ENCODE peak calls at places on chromosomes 6 and 20, in eight cellular contexts. N is brain microvascular endothelial cell, J is epithelial cell of esophagus, U is AG04450, R is endothelial cell, S is AG10803, V is Panc1, I is GM13976. Q is an unnamed sample.

GRCh38 chr20:2156224-2156623 is 54.6 kb downstream of the STK35 start:
- DNase-seq in N (no peak), J (no peak), I (no peak), S (no peak), R (no peak), V (no peak), U (no peak), Q (no peak)

GRCh38 chr6:41347349-41348050 is 12.1 kb downstream of the NCR2 start:
- DNase-seq in J (peak; percentile 16), U (no peak), S (no peak), R (no peak), N (no peak), V (no peak), I (no peak), Q (no peak)

GRCh38 chr6:42007753-42008528 is 42.4 kb upstream of the TAF8 start:
- DNase-seq in U (no peak), V (no peak), I (no peak), S (no peak), J (no peak), N (no peak), R (no peak), Q (no peak)

GRCh38 chr6:28207244-28208179 is 17.6 kb upstream of the ZSCAN9 start:
- DNase-seq in R (peak; percentile 65), S (peak; percentile 8), I (peak; percentile 69), J (peak; percentile 54), V (no peak), U (no peak), N (peak; percentile 32), Q (no peak)

GRCh38 chr6:70299456-70299855 is 3.4 kb downstream of the COL9A1 start:
- DNase-seq in N (peak; percentile 38), J (peak; percentile 35), R (peak; percentile 28), S (no peak), U (no peak), I (no peak), V (no peak), Q (no peak)

GRCh38 chr6:105319331-105319730 is 83.6 kb downstream of the PREP start:
- DNase-seq in U (no peak), N (no peak), V (no peak), S (peak; percentile 54), I (no peak), R (no peak), J (peak; percentile 51), Q (peak; percentile 39)

GRCh38 chr6:138814179-138814834 is 18.4 kb downstream of the ECT2L start:
- DNase-seq in U (no peak), I (no peak), R (no peak), V (no peak), J (peak; percentile 30), N (no peak), S (no peak), Q (no peak)

GRCh38 chr20:7146552-7147219 is 379.2 kb downstream of the BMP2 start:
- DNase-seq in R (no peak), U (no peak), I (no peak), S (no peak), N (no peak), J (no peak), V (no peak), Q (no peak)

GRCh38 chr20:13554076-13554475 is 84.7 kb downstream of the TASP1 start:
- DNase-seq in N (no peak), R (no peak), V (no peak), S (peak; percentile 40), J (no peak), I (no peak), U (no peak), Q (no peak)

GRCh38 chr20:20205141-20205861 is 153.0 kb downstream of the CFAP61 start:
- DNase-seq in U (no peak), V (no peak), N (no peak), I (no peak), J (no peak), S (no peak), R (no peak), Q (no peak)

GRCh38 chr6:26457407-26457795 is 354 bp upstream of the BTN2A1 start:
- DNase-seq in J (no peak), R (peak; percentile 31), U (no peak), I (no peak), N (no peak), V (no peak), S (no peak), Q (no peak)

GRCh38 chr6:10584607-10585006 is 63.5 kb downstream of the GCNT2 start:
- DNase-seq in R (no peak), N (no peak), V (no peak), I (no peak), J (no peak), S (no peak), U (no peak), Q (no peak)

GRCh38 chr20:50744143-50744792 is 12.9 kb downstream of the PARD6B start:
- DNase-seq in I (no peak), R (no peak), V (no peak), U (peak; percentile 74), S (peak; percentile 83), N (peak; percentile 84), J (peak; percentile 90), Q (peak; percentile 85)

GRCh38 chr6:100730001-100730400 is 151.1 kb downstream of the ASCC3 start:
- DNase-seq in N (no peak), U (no peak), I (no peak), R (no peak), J (no peak), V (no peak), S (no peak), Q (no peak)

GRCh38 chr6:29737707-29738630 is 14.7 kb downstream of the HLA-F start:
- DNase-seq in I (peak; percentile 64), R (peak; percentile 66), V (peak; percentile 62), U (peak; percentile 15), J (peak; percentile 86), N (peak; percentile 61), S (peak; percentile 72), Q (peak; percentile 77)

GRCh38 chr6:99348823-99349619 is 453 bp downstream of the FAXC start:
- DNase-seq in S (no peak), R (peak; percentile 14), U (no peak), V (no peak), N (no peak), J (no peak), I (peak; percentile 33), Q (no peak)

GRCh38 chr6:16804007-16804303 is 42.7 kb upstream of the ATXN1 start:
- DNase-seq in R (no peak), N (no peak), S (no peak), J (no peak), V (no peak), I (no peak), U (no peak), Q (no peak)

GRCh38 chr6:36110863-36111262 is 19.4 kb upstream of the MAPK13 start:
- DNase-seq in S (no peak), V (no peak), R (no peak), U (no peak), I (no peak), J (no peak), N (no peak), Q (no peak)

GRCh38 chr6:73455865-73456629 is 4.0 kb upstream of the CGAS start:
- DNase-seq in J (peak; percentile 88), U (no peak), V (no peak), N (no peak), S (no peak), I (no peak), R (no peak), Q (no peak)

GRCh38 chr6:85015396-85015990 is 251.1 kb upstream of the TBX18 start:
- DNase-seq in N (peak; percentile 78), R (peak; percentile 80), S (peak; percentile 27), J (peak; percentile 59), V (peak; percentile 4), U (peak; percentile 4), I (no peak), Q (peak; percentile 24)

GRCh38 chr6:130365166-130366010 is 429 bp upstream of the TMEM200A start:
- DNase-seq in S (peak; percentile 63), N (peak; percentile 74), J (peak; percentile 23), I (peak; percentile 79), U (peak; percentile 48), R (peak; percentile 91), V (no peak), Q (peak; percentile 39)

GRCh38 chr20:2470051-2470431 is 548 bp downstream of the SNRPB start:
- DNase-seq in V (no peak), N (peak; percentile 19), I (peak; percentile 77), U (no peak), S (peak; percentile 54), J (peak; percentile 68), R (peak; percentile 47), Q (peak; percentile 40)

GRCh38 chr6:158568549-158568948 is 8.7 kb downstream of the TMEM181 start:
- DNase-seq in V (no peak), J (no peak), I (no peak), N (no peak), S (no peak), R (no peak), U (no peak), Q (no peak)

DNA sequence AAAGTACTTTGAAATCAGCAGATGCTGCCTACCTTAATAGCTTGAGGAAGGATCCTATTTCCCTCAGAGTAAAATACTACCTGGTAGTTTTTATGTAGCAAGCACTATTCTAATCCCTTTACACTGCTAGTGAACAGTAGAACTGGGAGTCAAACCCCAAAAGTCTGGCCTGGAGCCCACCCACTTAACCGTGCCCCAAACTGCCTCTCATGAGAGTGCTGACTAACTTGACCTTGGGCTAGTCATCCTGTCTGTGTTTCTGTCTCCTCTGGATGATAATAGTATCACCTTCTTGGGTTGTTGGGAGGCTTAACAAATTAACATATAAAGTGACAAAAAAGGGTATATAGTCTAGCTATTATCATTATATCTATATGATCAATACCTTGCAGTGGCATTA is 140.5 kb downstream of the RCAN2 start:
- DNase-seq in I (no peak), R (no peak), S (no peak), N (no peak), U (no peak), J (no peak), V (no peak), Q (no peak)
- TF ChIP-seq CTCF in I (no peak), R (no peak), S (no peak), N (no peak), U (no peak), J (no peak), V (no peak), Q (no peak)

DNA sequence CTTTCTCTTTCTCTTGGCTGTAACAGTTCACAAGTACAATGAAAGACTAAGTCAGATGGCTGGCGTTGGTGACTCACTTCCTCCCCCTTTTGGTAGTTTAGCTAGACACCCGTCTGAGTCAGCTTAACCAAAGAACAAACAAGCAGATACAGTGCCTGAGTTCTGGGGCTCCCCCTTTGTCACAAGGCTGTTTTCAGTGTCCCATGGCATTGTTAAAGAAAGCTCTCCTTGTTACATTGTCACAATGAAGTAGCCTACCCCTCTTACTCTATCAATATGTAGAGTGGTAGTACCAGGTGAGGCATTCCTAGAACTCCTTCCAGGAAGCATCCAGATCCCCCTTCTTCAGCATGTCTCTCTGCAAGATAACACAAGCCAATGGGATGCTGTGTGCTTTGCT is 38.6 kb downstream of the KIAA0408 start:
- DNase-seq in I (peak; percentile 82), R (peak; percentile 47), N (peak; percentile 98), V (peak; percentile 96), S (peak; percentile 88), U (peak; percentile 76), J (peak; percentile 94), Q (peak; percentile 91)
- TF ChIP-seq CTCF in I (peak; percentile 48), R (peak; percentile 22), N (peak; percentile 53), V (peak; percentile 72), S (peak; percentile 65), U (peak; percentile 46), J (peak; percentile 62), Q (peak; percentile 68)

GRCh38 chr20:32577023-32577422 is 8.1 kb downstream of the NOL4L start:
- DNase-seq in N (no peak), V (no peak), I (no peak), J (no peak), R (no peak), S (no peak), U (no peak), Q (no peak)
- TF ChIP-seq CTCF in N (peak; percentile 47), V (no peak), I (no peak), J (no peak), R (no peak), S (peak; percentile 22), U (peak; percentile 42), Q (peak; percentile 55)

GRCh38 chr20:63284083-63284440 is 8.9 kb upstream of the COL20A1 start:
- DNase-seq in R (no peak), N (no peak), U (no peak), V (no peak), I (no peak), S (no peak), J (no peak), Q (no peak)
- TF ChIP-seq CTCF in R (no peak), N (no peak), U (no peak), V (no peak), I (no peak), S (no peak), J (no peak), Q (no peak)